ENCODE peak calls at places on chromosomes 11 and 22, in four cellular contexts. F is head of caudate nucleus, A is GM12891, K is Kasumi-1. W is an unnamed sample.
A peak's percentile ranks its signal among the peaks of the same experiment; 100 is the strongest.

GRCh38 chr22:19448076-19448607 is 631 bp upstream of the C22orf39 start:
- DNase-seq in F (peak; percentile 17), A (peak; percentile 53), K (peak; percentile 28), W (no peak)

GRCh38 chr22:46881373-46882118 is 119.1 kb downstream of the TBC1D22A start:
- DNase-seq in F (no peak), A (no peak), K (no peak), W (no peak)

GRCh38 chr22:39139933-39140332 is 12.5 kb downstream of the CBX7 start:
- DNase-seq in F (no peak), A (no peak), K (no peak), W (no peak)

GRCh38 chr22:46587492-46588278 is 32.5 kb upstream of the GRAMD4 start:
- DNase-seq in F (no peak), A (peak; percentile 83), K (no peak), W (no peak)

GRCh38 chr11:88482871-88483301 is 145.3 kb upstream of the CTSC start:
- DNase-seq in F (no peak), A (no peak), K (no peak), W (no peak)

GRCh38 chr11:6629892-6630631 is 10.8 kb upstream of the TPP1 start:
- DNase-seq in F (peak; percentile 32), A (no peak), K (no peak), W (no peak)

GRCh38 chr11:45078236-45079074 is 68.0 kb upstream of the PRDM11 start:
- DNase-seq in F (no peak), A (no peak), K (no peak), W (no peak)

GRCh38 chr22:29128891-29129643 is 56.2 kb downstream of the KREMEN1 start:
- DNase-seq in F (no peak), A (no peak), K (no peak), W (no peak)

GRCh38 chr22:46352691-46353386 is 17.3 kb downstream of the TRMU start:
- DNase-seq in F (peak; percentile 69), A (no peak), K (no peak), W (no peak)

GRCh38 chr11:27950339-27950738 is 157.6 kb downstream of the KIF18A start:
- DNase-seq in F (no peak), A (no peak), K (no peak), W (no peak)

GRCh38 chr22:43554259-43554636 is 142.4 kb downstream of the MPPED1 start:
- DNase-seq in F (no peak), A (no peak), K (no peak), W (no peak)

GRCh38 chr11:46554205-46555162 is 39.3 kb downstream of the AMBRA1 start:
- DNase-seq in F (no peak), A (no peak), K (peak; percentile 32), W (no peak)

GRCh38 chr11:76456571-76456970 is 11.8 kb downstream of the EMSY start:
- DNase-seq in F (no peak), A (no peak), K (no peak), W (no peak)

GRCh38 chr11:116694815-116695590 is 77.8 kb downstream of the BUD13 start:
- DNase-seq in F (no peak), A (no peak), K (no peak), W (no peak)

GRCh38 chr11:117424781-117425180 is 97.1 kb downstream of the CEP164 start:
- DNase-seq in F (no peak), A (no peak), K (no peak), W (no peak)

GRCh38 chr22:18042685-18043084 is 18.3 kb upstream of the MICAL3 start:
- DNase-seq in F (no peak), A (no peak), K (no peak), W (no peak)

GRCh38 chr22:47587361-47587760 is 824.9 kb downstream of the TBC1D22A start:
- DNase-seq in F (no peak), A (no peak), K (no peak), W (no peak)

GRCh38 chr11:7030836-7031235 is 10.6 kb downstream of the NLRP14 start:
- DNase-seq in F (no peak), A (no peak), K (no peak), W (no peak)

GRCh38 chr11:133501643-133502535 is 30.4 kb downstream of the OPCML start:
- DNase-seq in F (no peak), A (no peak), K (no peak), W (no peak)

GRCh38 chr11:3167143-3168119 is 2.3 kb upstream of the OSBPL5 start:
- DNase-seq in F (no peak), A (peak; percentile 7), K (no peak), W (no peak)

W was measured in GDM1.